ENCODE peak calls at places on chromosome 7, in seven cellular contexts. L is SJSA1; D is lower lobe of right lung; M is CD8-positive, alpha-beta memory T cell; Y is Peyer's patch; N is PC-9; E is OCI-LY7. W is an unnamed sample.

GRCh38 chr7:151428393-151429231 is 11.3 kb downstream of the CRYGN start:
- DNase-seq in L (peak), D (no peak), M (no peak), Y (no peak), N (peak), E (no peak), W (no peak)

GRCh38 chr7:111364413-111364812 is 197.9 kb downstream of the IMMP2L start:
- DNase-seq in L (peak), D (no peak), M (no peak), Y (no peak), N (peak), E (no peak), W (no peak)

GRCh38 chr7:45070254-45070642 is 18.5 kb downstream of the NACAD start:
- DNase-seq in L (no peak), D (no peak), M (no peak), Y (no peak), N (no peak), E (no peak), W (no peak)

GRCh38 chr7:82359426-82359825 is 84.2 kb downstream of the CACNA2D1 start:
- DNase-seq in L (no peak), D (no peak), M (no peak), Y (no peak), N (no peak), E (no peak), W (no peak)

GRCh38 chr7:35315517-35315916 is 61.6 kb upstream of the TBX20 start:
- DNase-seq in L (no peak), D (no peak), M (no peak), Y (no peak), N (no peak), E (no peak), W (no peak)

GRCh38 chr7:96303105-96303685 is 18.7 kb downstream of the SLC25A13 start:
- DNase-seq in L (no peak), D (no peak), M (no peak), Y (no peak), N (no peak), E (no peak), W (no peak)

GRCh38 chr7:102451371-102452054 is 13.2 kb downstream of the ALKBH4 start:
- DNase-seq in L (no peak), D (no peak), M (no peak), Y (no peak), N (no peak), E (peak), W (no peak)

GRCh38 chr7:78970440-78970916 is 483.0 kb downstream of the MAGI2 start:
- DNase-seq in L (no peak), D (no peak), M (no peak), Y (no peak), N (no peak), E (no peak), W (no peak)

GRCh38 chr7:7911339-7911738 is 57.3 kb upstream of the GLCCI1 start:
- DNase-seq in L (no peak), D (no peak), M (no peak), Y (no peak), N (peak), E (no peak), W (no peak)

GRCh38 chr7:91852263-91852741 is 28.2 kb downstream of the MTERF1 start:
- DNase-seq in L (no peak), D (no peak), M (no peak), Y (no peak), N (no peak), E (peak), W (no peak)

DNA sequence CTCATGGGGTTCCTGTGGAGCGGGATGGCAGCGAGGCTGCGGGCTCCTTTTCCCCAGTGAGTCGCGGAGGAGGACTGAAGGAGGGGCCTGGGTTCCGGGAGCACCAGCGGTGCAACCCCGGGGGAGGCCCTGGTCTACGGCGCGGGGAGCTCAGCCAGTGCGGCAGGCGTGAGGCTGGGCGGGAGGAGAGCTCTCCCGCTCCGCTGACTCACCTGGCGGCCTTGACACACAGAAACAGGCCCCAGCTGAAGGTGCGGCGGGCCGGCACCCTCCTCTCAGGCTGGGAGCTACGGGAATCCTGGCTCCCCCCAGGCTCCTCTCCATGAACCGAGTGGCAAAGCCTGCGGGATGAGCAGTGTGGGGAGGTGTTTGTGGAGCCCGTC is 6.8 kb upstream of the NOM1 start:
- DNase-seq in L (no peak), D (no peak), M (no peak), Y (no peak), N (no peak), E (no peak), W (no peak)
- H3K4me3 ChIP-seq in L (no peak), D (no peak), M (no peak), Y (no peak), N (no peak), E (no peak), W (no peak)

DNA sequence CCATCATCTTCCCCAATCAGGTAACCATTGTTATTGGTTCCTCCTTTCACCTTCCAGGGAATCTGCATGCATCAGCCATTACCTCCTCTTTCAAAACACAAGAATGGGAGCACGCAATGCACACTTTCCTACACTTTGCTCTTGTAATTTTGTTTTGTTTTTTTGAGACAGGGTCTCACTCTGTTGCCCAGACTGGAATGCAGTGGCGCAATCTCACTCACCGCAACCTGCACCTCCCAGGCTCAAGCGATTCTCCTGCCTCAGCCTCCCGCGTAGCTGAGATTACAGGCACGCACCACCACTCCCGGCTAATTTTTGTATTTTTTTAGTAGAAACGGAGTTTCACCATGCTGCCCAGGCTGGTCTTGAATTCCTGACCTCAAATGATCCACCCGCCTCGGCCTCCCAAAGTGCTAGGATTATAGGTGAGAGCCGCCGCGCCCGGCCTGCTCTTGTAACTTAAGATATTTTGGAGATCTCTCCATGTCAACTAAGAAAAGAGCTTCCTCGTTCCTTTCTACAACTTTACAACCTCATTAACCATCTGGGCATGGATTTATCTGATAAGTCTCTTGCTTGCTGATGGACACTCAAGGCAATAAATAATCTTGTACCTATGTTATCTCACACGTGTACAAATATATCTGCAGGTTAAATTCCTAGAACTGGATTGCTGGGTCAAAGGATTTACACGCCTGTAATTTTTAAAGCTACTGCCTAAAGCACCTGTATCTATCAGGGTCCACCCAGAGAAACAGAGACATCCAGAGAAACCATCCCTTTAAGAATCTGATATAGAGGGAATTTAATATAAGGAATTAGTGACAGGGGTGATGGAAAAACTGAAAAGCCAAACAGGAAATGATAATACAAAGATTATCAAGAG is 4.2 kb downstream of the CYTH3 start:
- DNase-seq in L (no peak), D (no peak), M (no peak), Y (peak), N (no peak), E (no peak), W (no peak)
- H3K4me3 ChIP-seq in L (no peak), D (no peak), M (no peak), Y (no peak), N (no peak), E (no peak), W (no peak)

GRCh38 chr7:155470186-155470487 is 12.2 kb downstream of the EN2 start:
- DNase-seq in L (no peak), D (no peak), M (no peak), Y (no peak), N (no peak), E (no peak), W (no peak)

GRCh38 chr7:155466814-155467675 is 9.1 kb downstream of the EN2 start:
- DNase-seq in L (no peak), D (no peak), M (no peak), Y (no peak), N (no peak), E (no peak), W (no peak)

GRCh38 chr7:155466142-155466813 is 8.3 kb downstream of the EN2 start:
- DNase-seq in L (no peak), D (no peak), M (no peak), Y (no peak), N (no peak), E (no peak), W (no peak)

GRCh38 chr7:155469311-155470185 is 11.6 kb downstream of the EN2 start:
- DNase-seq in L (no peak), D (no peak), M (no peak), Y (no peak), N (no peak), E (no peak), W (no peak)

GRCh38 chr7:155467846-155468821 is 10.2 kb downstream of the EN2 start:
- DNase-seq in L (no peak), D (peak), M (no peak), Y (no peak), N (no peak), E (no peak), W (no peak)
- H3K4me3 ChIP-seq in L (no peak), D (peak), M (no peak), Y (no peak), N (no peak), E (no peak), W (no peak)

DNA sequence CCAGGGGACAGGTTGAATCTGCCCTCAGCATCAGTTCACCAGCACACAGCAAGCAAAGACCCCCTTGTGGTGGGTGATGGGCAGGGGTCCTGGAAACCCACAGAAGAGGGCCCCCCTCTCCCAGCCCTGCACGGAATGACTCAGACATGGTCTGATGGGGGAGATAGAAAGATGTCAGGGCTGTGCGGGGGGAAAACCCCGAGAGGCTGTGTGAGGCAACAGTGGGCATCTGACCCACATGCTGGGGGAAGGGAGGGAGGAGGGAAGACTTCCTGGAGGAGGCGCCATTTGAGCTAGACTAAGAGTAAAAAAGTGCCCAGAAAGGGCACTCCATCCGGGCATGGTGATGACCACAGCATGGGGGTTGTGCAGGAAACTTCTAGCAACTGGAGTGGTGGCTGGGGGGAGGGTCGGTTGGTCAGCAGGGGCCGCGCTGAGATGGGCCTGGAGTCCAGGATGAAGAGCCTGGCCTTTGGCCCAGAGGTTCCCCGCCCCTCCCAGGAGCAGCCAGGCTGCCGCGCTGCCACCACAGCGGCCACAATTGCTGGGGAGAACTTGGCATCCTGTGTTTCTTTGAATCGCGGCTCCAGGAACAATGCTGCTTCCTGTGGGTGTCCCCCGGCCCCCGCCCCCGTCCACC is 2.5 kb downstream of the LFNG start:
- DNase-seq in L (no peak), D (peak), M (peak), Y (peak), N (peak), E (no peak), W (peak)
- H3K4me3 ChIP-seq in L (no peak), D (peak), M (peak), Y (peak), N (peak), E (no peak), W (peak)